ENCODE peak calls at places on chromosomes 1 and 21, in four cellular contexts. J, Y, T and G are unnamed samples.

GRCh38 chr1:212635141-212635601 is 26.6 kb downstream of the ATF3 start:
- DNase-seq in J (no peak), T (no peak), Y (peak), G (no peak)

GRCh38 chr1:239924741-239925350 is 166.8 kb upstream of the FMN2 start:
- DNase-seq in Y (no peak), J (no peak), T (no peak), G (no peak)

GRCh38 chr1:29200905-29201594 is 19.4 kb upstream of the SRSF4 start:
- DNase-seq in T (no peak), Y (peak), J (no peak), G (no peak)

GRCh38 chr1:25874635-25875153 is 814 bp downstream of the PAQR7 start:
- DNase-seq in Y (no peak), J (no peak), T (no peak), G (no peak)

GRCh38 chr21:26819944-26820343 is 25.3 kb downstream of the ADAMTS1 start:
- DNase-seq in J (no peak), Y (no peak), T (no peak), G (no peak)

GRCh38 chr1:84365225-84366221 is 32.8 kb upstream of the DNASE2B start:
- DNase-seq in T (peak), Y (peak), J (no peak), G (no peak)

GRCh38 chr1:177315270-177315669 is 144.5 kb downstream of the BRINP2 start:
- DNase-seq in J (no peak), Y (peak), T (no peak), G (no peak)

GRCh38 chr1:231395996-231396385 is 26.1 kb downstream of the EGLN1 start:
- DNase-seq in Y (no peak), T (no peak), J (no peak), G (no peak)

GRCh38 chr1:34885405-34886247 is 26.1 kb upstream of the SMIM12 start:
- DNase-seq in T (peak), Y (peak), J (peak), G (no peak)

GRCh38 chr1:96525657-96526613 is 195.6 kb upstream of the PTBP2 start:
- DNase-seq in J (no peak), Y (no peak), T (no peak), G (no peak)

GRCh38 chr1:54705153-54705552 is 10.5 kb upstream of the TTC4 start:
- DNase-seq in Y (no peak), T (no peak), J (no peak), G (no peak)

GRCh38 chr1:7491089-7491817 is 279.8 kb upstream of the VAMP3 start:
- DNase-seq in J (no peak), Y (peak), T (peak), G (no peak)

GRCh38 chr21:35475768-35476167 is 426.7 kb upstream of the RUNX1 start:
- DNase-seq in J (no peak), Y (peak), T (no peak), G (no peak)

GRCh38 chr1:244971524-244972216 is 107.3 kb upstream of the HNRNPU start:
- DNase-seq in Y (no peak), J (no peak), T (no peak), G (no peak)

GRCh38 chr1:181538836-181539235 is 55.5 kb downstream of the CACNA1E start:
- DNase-seq in T (no peak), Y (no peak), J (no peak), G (no peak)

GRCh38 chr1:33161061-33161681 is 20.7 kb downstream of the TRIM62 start:
- DNase-seq in J (peak), T (no peak), Y (no peak), G (no peak)

GRCh38 chr21:29849735-29850176 is 90.0 kb downstream of the GRIK1 start:
- DNase-seq in Y (peak), J (no peak), T (peak), G (no peak)

GRCh38 chr21:42997053-42997452 is 22.7 kb downstream of the PKNOX1 start:
- DNase-seq in Y (peak), J (peak), T (peak), G (no peak)

GRCh38 chr1:81004011-81004410 is 796.7 kb upstream of the ADGRL2 start:
- DNase-seq in J (peak), Y (no peak), T (no peak), G (no peak)

GRCh38 chr1:17255336-17255735 is 6.4 kb downstream of the PADI3 start:
- DNase-seq in T (peak), J (no peak), Y (no peak), G (no peak)

GRCh38 chr1:230084408-230085177 is 17.6 kb downstream of the GALNT2 start:
- DNase-seq in T (no peak), Y (peak), J (no peak), G (no peak)

GRCh38 chr1:48977273-48977672 is 200.6 kb upstream of the BEND5 start:
- DNase-seq in Y (no peak), J (no peak), T (no peak), G (no peak)

GRCh38 chr1:94418664-94419655 is 771 bp downstream of the ABCD3 start:
- DNase-seq in T (peak), Y (peak), J (peak), G (no peak)

GRCh38 chr1:41653574-41653973 is 169.1 kb upstream of the EDN2 start:
- DNase-seq in J (no peak), T (no peak), Y (no peak), G (no peak)

GRCh38 chr1:56954664-56955063 is 11.2 kb downstream of the C8B start:
- DNase-seq in J (no peak), T (no peak), Y (no peak), G (no peak)

DNA sequence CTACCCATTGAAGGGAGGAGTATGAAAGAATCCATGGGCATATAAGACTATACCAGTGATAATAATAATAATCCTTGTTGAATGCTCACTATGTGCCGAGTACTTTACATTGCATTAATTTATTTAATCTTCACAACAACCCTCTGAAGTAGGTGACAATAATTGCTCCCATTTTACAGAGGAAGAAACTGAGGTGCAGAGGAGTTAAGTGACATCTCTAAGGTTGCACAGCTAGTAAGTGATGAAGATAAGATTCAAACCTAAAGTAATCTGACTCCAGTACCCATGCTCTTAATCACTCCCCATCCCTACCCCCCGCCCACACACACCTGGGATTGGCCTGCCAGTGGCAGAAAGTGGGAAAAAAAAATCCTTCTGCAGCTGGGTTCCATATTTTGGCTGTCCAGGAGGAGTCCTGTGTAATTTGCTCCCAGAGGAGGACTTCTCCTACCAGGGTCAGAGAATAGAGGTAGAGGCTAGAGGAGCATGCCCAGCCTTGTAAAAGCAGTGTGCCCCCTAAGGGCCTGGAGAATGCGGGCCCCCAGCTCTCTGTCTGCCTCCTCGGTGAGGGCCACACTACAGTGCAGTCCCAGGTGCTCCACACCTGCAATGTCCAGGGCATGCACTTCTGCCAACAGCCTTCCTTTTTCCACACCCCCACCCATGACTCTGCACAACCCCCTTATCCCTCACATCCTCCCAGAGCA is 57.8 kb downstream of the TMEM53 start:
- DNase-seq in J (no peak), Y (no peak), T (no peak), G (no peak)
- TF ChIP-seq CTCF in J (no peak), Y (no peak), T (no peak), G (no peak)

DNA sequence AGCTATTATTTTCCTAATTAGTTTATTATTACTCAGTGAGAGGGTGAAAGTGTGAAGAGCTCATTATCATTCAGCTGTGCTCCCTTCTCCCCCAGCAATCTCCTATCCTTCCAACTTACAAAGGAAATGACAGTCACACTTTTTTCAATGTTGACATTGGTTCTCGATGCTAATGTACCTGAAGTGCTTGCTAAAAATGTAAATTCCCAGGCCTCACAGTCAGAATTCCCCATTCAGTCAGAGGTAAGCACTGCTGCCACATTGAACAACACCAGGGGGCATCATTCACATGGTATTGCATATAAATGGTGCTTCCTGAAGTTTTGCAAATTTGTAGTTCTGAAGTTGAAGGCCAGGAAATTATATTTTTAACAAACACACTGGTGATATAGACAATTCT is 132.7 kb upstream of the FOXD3 start:
- DNase-seq in J (no peak), Y (no peak), T (no peak), G (no peak)
- TF ChIP-seq CTCF in J (no peak), Y (no peak), T (no peak), G (no peak)

GRCh38 chr1:168470821-168471473 is 72.8 kb downstream of the XCL2 start:
- DNase-seq in Y (peak), T (no peak), J (no peak), G (no peak)
- TF ChIP-seq CTCF in Y (no peak), T (no peak), J (no peak), G (no peak)

GRCh38 chr1:67138813-67139539 is 4.2 kb upstream of the C1orf141 start:
- DNase-seq in J (no peak), T (peak), Y (no peak), G (no peak)

GRCh38 chr1:67144696-67145095 is 9.9 kb upstream of the C1orf141 start:
- DNase-seq in Y (no peak), J (no peak), T (no peak), G (no peak)

GRCh38 chr1:67137307-67137753 is 2.6 kb upstream of the C1orf141 start:
- DNase-seq in T (peak), J (no peak), Y (no peak), G (no peak)

GRCh38 chr1:67142931-67143330 is 8.2 kb upstream of the C1orf141 start:
- DNase-seq in J (no peak), Y (no peak), T (no peak), G (no peak)

DNA sequence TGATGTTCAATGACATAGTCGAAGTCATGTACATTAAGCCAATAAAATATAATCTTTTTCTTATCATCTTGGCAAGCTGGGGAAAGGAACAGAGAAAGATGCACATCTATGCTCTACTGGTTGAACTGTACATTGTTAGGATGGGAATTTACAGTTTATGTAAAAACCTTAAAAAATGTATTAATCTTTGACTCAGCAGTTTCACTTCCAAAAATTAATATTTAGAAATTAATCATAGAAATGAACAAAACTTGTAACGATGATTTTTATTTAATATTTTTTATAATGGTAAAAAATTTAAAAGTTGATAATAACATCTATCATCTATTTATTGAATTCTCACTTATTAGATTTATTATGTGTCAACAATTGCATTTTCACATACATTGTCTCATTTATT is 5.7 kb upstream of the C1orf141 start:
- DNase-seq in T (no peak), Y (no peak), J (no peak), G (no peak)
- TF ChIP-seq CTCF in T (no peak), Y (no peak), J (no peak), G (no peak)

GRCh38 chr21:38511662-38512243 is 13.5 kb upstream of the ERG start:
- DNase-seq in T (no peak), J (no peak), Y (no peak), G (no peak)
- TF ChIP-seq CTCF in T (no peak), J (no peak), Y (no peak), G (no peak)